ENCODE peak calls at places on chromosome 11, in seven cellular contexts. L is K562, N is Panc1, S is vagina, C is transverse colon, Y is prostate gland, Z is HCT116. F is an unnamed sample.

GRCh38 chr11:66335531-66336233 is 552 bp downstream of the RIN1 start:
- DNase-seq in L (no peak), N (no peak), S (no peak), C (no peak), Y (no peak), Z (no peak), F (peak; percentile 80)

GRCh38 chr11:44244649-44245308 is 65.2 kb downstream of the ALX4 start:
- DNase-seq in L (no peak), N (no peak), S (no peak), C (no peak), Y (no peak), Z (no peak), F (no peak)

GRCh38 chr11:64605656-64606585 is 14.9 kb downstream of the SLC22A12 start:
- DNase-seq in L (no peak), N (no peak), S (no peak), C (no peak), Y (no peak), Z (no peak), F (no peak)

GRCh38 chr11:122778148-122778547 is 60.2 kb upstream of the CRTAM start:
- DNase-seq in L (no peak), N (no peak), S (no peak), C (no peak), Y (no peak), Z (no peak), F (no peak)

GRCh38 chr11:68839953-68840641 is 1.6 kb downstream of the CPT1A start:
- DNase-seq in L (peak; percentile 37), N (no peak), S (no peak), C (peak; percentile 56), Y (no peak), Z (no peak), F (no peak)

GRCh38 chr11:122984186-122985011 is 2.8 kb upstream of the BSX start:
- DNase-seq in L (no peak), N (no peak), S (no peak), C (no peak), Y (no peak), Z (no peak), F (no peak)

GRCh38 chr11:116379185-116379828 is 393.5 kb downstream of the BUD13 start:
- DNase-seq in L (peak; percentile 43), N (no peak), S (no peak), C (peak; percentile 11), Y (no peak), Z (no peak), F (no peak)

GRCh38 chr11:59285716-59286260 is 72.9 kb upstream of the OR5AN1 start:
- DNase-seq in L (no peak), N (no peak), S (no peak), C (no peak), Y (no peak), Z (no peak), F (no peak)

GRCh38 chr11:102142333-102142732 is 32.1 kb downstream of the YAP1 start:
- DNase-seq in L (no peak), N (no peak), S (no peak), C (no peak), Y (no peak), Z (no peak), F (no peak)

GRCh38 chr11:76194872-76195668 is 11.2 kb downstream of the WNT11 start:
- DNase-seq in L (no peak), N (no peak), S (no peak), C (no peak), Y (no peak), Z (no peak), F (no peak)

GRCh38 chr11:17986007-17986710 is 26.7 kb downstream of the SERGEF start:
- DNase-seq in L (no peak), N (no peak), S (no peak), C (no peak), Y (no peak), Z (peak; percentile 15), F (no peak)

GRCh38 chr11:5722622-5723021 is 13.6 kb upstream of the OR56B1 start:
- DNase-seq in L (no peak), N (no peak), S (no peak), C (no peak), Y (no peak), Z (no peak), F (no peak)

GRCh38 chr11:128525411-128526243 is 61.7 kb downstream of the ETS1 start:
- DNase-seq in L (no peak), N (no peak), S (no peak), C (no peak), Y (no peak), Z (no peak), F (no peak)

GRCh38 chr11:120039031-120039430 is 98.9 kb downstream of the TRIM29 start:
- DNase-seq in L (no peak), N (no peak), S (peak; percentile 74), C (no peak), Y (no peak), Z (no peak), F (no peak)

GRCh38 chr11:78921517-78921916 is 346.9 kb upstream of the NARS2 start:
- DNase-seq in L (no peak), N (no peak), S (no peak), C (no peak), Y (no peak), Z (no peak), F (no peak)

GRCh38 chr11:82714346-82715174 is 19.1 kb downstream of the FAM181B start:
- DNase-seq in L (no peak), N (no peak), S (peak; percentile 58), C (no peak), Y (no peak), Z (no peak), F (no peak)

GRCh38 chr11:112363527-112363926 is 102.9 kb upstream of the PLET1 start:
- DNase-seq in L (no peak), N (no peak), S (peak; percentile 46), C (no peak), Y (no peak), Z (no peak), F (no peak)

GRCh38 chr11:10876168-10876567 is 18.3 kb upstream of the ZBED5 start:
- DNase-seq in L (no peak), N (no peak), S (no peak), C (no peak), Y (no peak), Z (no peak), F (no peak)

GRCh38 chr11:83956119-83956697 is 670.0 kb upstream of the CCDC90B start:
- DNase-seq in L (no peak), N (no peak), S (no peak), C (no peak), Y (no peak), Z (no peak), F (no peak)

GRCh38 chr11:27451528-27451927 is 21.1 kb downstream of the LGR4 start:
- DNase-seq in L (no peak), N (no peak), S (no peak), C (no peak), Y (no peak), Z (no peak), F (no peak)
- H3K4me1 ChIP-seq in L (peaks cover 3% of the 10 kb centered on the region), N (peaks cover 32% of the 10 kb centered on the region), S (peaks cover 35% of the 10 kb centered on the region), C (peaks cover 15% of the 10 kb centered on the region), Y (no peaks in the 10 kb centered on the region), Z (no peaks in the 10 kb centered on the region), F (no peaks in the 10 kb centered on the region)

GRCh38 chr11:35540526-35540925 is 15.1 kb upstream of the PAMR1 start:
- DNase-seq in L (no peak), N (no peak), S (no peak), C (no peak), Y (no peak), Z (no peak), F (no peak)

GRCh38 chr11:35539781-35540281 is 14.4 kb upstream of the PAMR1 start:
- DNase-seq in L (no peak), N (no peak), S (no peak), C (peak; percentile 30), Y (no peak), Z (no peak), F (no peak)

GRCh38 chr11:35539256-35539655 is 13.8 kb upstream of the PAMR1 start:
- DNase-seq in L (no peak), N (no peak), S (no peak), C (no peak), Y (no peak), Z (no peak), F (no peak)

GRCh38 chr11:35545604-35546003 is 20.2 kb upstream of the PAMR1 start:
- DNase-seq in L (no peak), N (no peak), S (no peak), C (no peak), Y (no peak), Z (no peak), F (no peak)

GRCh38 chr11:35541621-35542375 is 16.4 kb upstream of the PAMR1 start:
- DNase-seq in L (no peak), N (no peak), S (no peak), C (peak; percentile 16), Y (no peak), Z (no peak), F (no peak)
- TF ChIP-seq POLR2AphosphoS5 in L (no peak), N (no peak), S (no peak), C (peak; percentile 39), Y (no peak), Z (no peak), F (no peak)

DNA sequence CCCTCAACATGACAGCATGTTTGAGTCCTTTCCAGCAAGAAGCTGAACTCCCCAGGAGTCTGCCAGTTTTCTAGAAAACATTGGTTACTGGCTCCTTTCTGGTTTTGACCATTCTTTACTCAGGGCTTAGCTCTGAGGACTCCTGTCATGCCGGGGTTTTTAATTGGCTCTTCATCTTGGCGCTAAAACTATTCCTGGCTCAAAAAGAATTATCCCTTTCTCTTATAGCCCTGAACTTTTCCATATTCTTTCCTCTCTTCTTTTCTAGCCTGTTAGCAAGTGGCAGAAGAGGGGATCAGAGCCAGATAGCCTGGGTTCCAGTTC is 59.7 kb downstream of the TRAF6 start:
- DNase-seq in L (no peak), N (no peak), S (no peak), C (no peak), Y (no peak), Z (no peak), F (no peak)
- H3K4me1 ChIP-seq in L (peaks cover 3% of the 10 kb centered on the region), N (no peaks in the 10 kb centered on the region), S (peaks cover 68% of the 10 kb centered on the region), C (peaks cover 24% of the 10 kb centered on the region), Y (no peaks in the 10 kb centered on the region), Z (peaks cover 12% of the 10 kb centered on the region), F (peaks cover 97% of the 10 kb centered on the region)

GRCh38 chr11:74532496-74533246 is 39.1 kb upstream of the LIPT2 start:
- DNase-seq in L (no peak), N (no peak), S (no peak), C (peak; percentile 29), Y (peak; percentile 48), Z (peak; percentile 44), F (no peak)
- TF ChIP-seq POLR2AphosphoS5 in L (no peak), N (no peak), S (no peak), C (peak; percentile 33), Y (peak; percentile 65), Z (peak; percentile 40), F (no peak)

GRCh38 chr11:74121804-74122203 is 49.0 kb downstream of the C2CD3 start:
- DNase-seq in L (no peak), N (no peak), S (no peak), C (no peak), Y (no peak), Z (no peak), F (no peak)

DNA sequence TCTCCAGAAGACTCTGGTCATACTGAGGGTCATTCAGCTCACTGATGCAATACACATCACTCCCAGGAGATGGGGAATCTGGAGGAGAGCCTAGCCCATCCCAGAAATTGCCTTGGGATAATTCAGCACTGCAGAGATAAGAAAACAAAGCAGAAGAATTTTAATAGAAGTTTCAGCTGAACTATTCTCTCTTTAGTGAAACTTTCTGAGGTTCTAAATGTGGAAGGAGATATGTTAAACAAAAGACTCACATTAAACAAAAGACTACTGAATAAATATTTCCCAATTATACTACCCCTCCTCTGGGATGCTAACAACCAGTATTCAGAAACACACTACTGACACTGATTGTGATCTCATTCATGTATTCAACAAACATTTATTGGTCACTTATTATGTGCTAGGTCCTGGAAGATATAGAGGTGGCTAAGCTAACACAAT is 47.8 kb downstream of the C2CD3 start:
- DNase-seq in L (no peak), N (no peak), S (no peak), C (no peak), Y (no peak), Z (no peak), F (no peak)
- H3K4me1 ChIP-seq in L (no peaks in the 10 kb centered on the region), N (no peaks in the 10 kb centered on the region), S (no peaks in the 10 kb centered on the region), C (no peaks in the 10 kb centered on the region), Y (no peaks in the 10 kb centered on the region), Z (no peaks in the 10 kb centered on the region), F (no peaks in the 10 kb centered on the region)

F was measured in spleen.